ENCODE peak calls at places on chromosomes 5 and 9, in six cellular contexts. K is IMR-90, I is mesenchymal stem cell, O is mesendoderm, H is neuronal stem cell, E is H1. W is an unnamed sample. For H3K4me1, the result is how much of the 10 kb centered on the place peaks cover.

GRCh38 chr5:89338935-89339334 is 456.0 kb upstream of the MEF2C start:
- DNase-seq in K (peak), E (no peak), H (no peak), I (peak), O (no peak), W (peak)

GRCh38 chr9:111959960-111960359 is 63.3 kb downstream of the UGCG start:
- DNase-seq in I (no peak), O (peak), H (no peak), E (no peak), K (peak), W (peak)

GRCh38 chr5:56279979-56280378 is 46.8 kb upstream of the ANKRD55 start:
- DNase-seq in O (peak), E (peak), I (peak), H (no peak), K (peak), W (no peak)

GRCh38 chr9:123591283-123591682 is 235.3 kb downstream of the CRB2 start:
- DNase-seq in K (no peak), I (no peak), H (no peak), E (no peak), O (no peak), W (no peak)

GRCh38 chr9:88954073-88954472 is 37.2 kb upstream of the S1PR3 start:
- DNase-seq in E (no peak), O (no peak), I (no peak), H (no peak), K (peak), W (no peak)

GRCh38 chr9:114177423-114178064 is 22.2 kb downstream of the COL27A1 start:
- DNase-seq in O (no peak), I (peak), K (peak), E (no peak), H (no peak), W (no peak)

GRCh38 chr5:142104491-142104890 is 4.1 kb upstream of the NDFIP1 start:
- DNase-seq in O (no peak), I (no peak), K (no peak), H (no peak), E (no peak), W (no peak)

GRCh38 chr9:109051733-109052132 is 38.4 kb upstream of the CTNNAL1 start:
- DNase-seq in O (no peak), E (no peak), I (no peak), H (no peak), K (no peak), W (no peak)

GRCh38 chr9:82109626-82110025 is 121.1 kb downstream of the SPATA31D1 start:
- DNase-seq in K (no peak), I (no peak), H (no peak), O (no peak), E (no peak), W (no peak)

GRCh38 chr5:171907731-171908343 is 98.6 kb downstream of the FBXW11 start:
- DNase-seq in E (no peak), O (peak), I (peak), H (peak), K (peak), W (peak)

GRCh38 chr9:112443200-112443599 is 43.4 kb upstream of the KIAA1958 start:
- DNase-seq in I (peak), H (no peak), E (no peak), O (peak), K (peak), W (peak)

GRCh38 chr9:94865599-94866456 is 139.3 kb downstream of the AOPEP start:
- DNase-seq in H (peak), K (peak), E (no peak), O (no peak), I (peak), W (no peak)

GRCh38 chr9:35679766-35680330 is 6.1 kb downstream of the CA9 start:
- DNase-seq in K (no peak), O (no peak), H (no peak), I (no peak), E (no peak), W (no peak)

GRCh38 chr5:132427285-132428146 is 58.0 kb downstream of the SLC22A5 start:
- DNase-seq in E (no peak), O (peak), I (no peak), K (no peak), H (no peak), W (peak)

GRCh38 chr5:99063737-99064136 is 134.9 kb upstream of the CHD1 start:
- DNase-seq in K (no peak), I (peak), H (no peak), O (peak), E (no peak), W (peak)

GRCh38 chr9:91359734-91360470 is 1.8 kb downstream of the AUH start:
- DNase-seq in H (no peak), K (no peak), I (no peak), E (no peak), O (no peak), W (no peak)

GRCh38 chr9:77038281-77039036 is 19.0 kb downstream of the FOXB2 start:
- DNase-seq in I (no peak), E (no peak), H (no peak), K (no peak), O (no peak), W (no peak)

GRCh38 chr9:120868339-120868675 is 8.7 kb downstream of the PHF19 start:
- DNase-seq in I (peak), E (no peak), O (no peak), H (no peak), K (peak), W (no peak)

GRCh38 chr5:23332650-23333251 is 174.7 kb upstream of the PRDM9 start:
- DNase-seq in O (peak), E (no peak), I (no peak), K (no peak), H (no peak), W (peak)

GRCh38 chr9:12069366-12069765 is 623.8 kb upstream of the TYRP1 start:
- DNase-seq in E (no peak), H (no peak), K (no peak), O (peak), I (no peak), W (no peak)

GRCh38 chr5:122751293-122751753 is 23.6 kb upstream of the SNX2 start:
- DNase-seq in K (peak), O (peak), E (no peak), H (no peak), I (peak), W (peak)

GRCh38 chr9:126491256-126491879 is 122.4 kb upstream of the LMX1B start:
- DNase-seq in H (peak), K (peak), I (peak), E (no peak), O (peak), W (peak)

GRCh38 chr5:12772276-12772675 is 868.0 kb upstream of the CTNND2 start:
- DNase-seq in H (no peak), E (no peak), I (no peak), K (no peak), O (peak), W (peak)

GRCh38 chr5:67206381-67207328 is 10.1 kb upstream of the CD180 start:
- DNase-seq in O (no peak), E (no peak), K (peak), H (no peak), I (no peak), W (peak)

GRCh38 chr5:852431-853401 is 1.9 kb upstream of the ZDHHC11 start:
- DNase-seq in O (no peak), E (no peak), K (no peak), H (no peak), I (no peak), W (no peak)

GRCh38 chr9:72557549-72557948 is 36.1 kb downstream of the TMC1 start:
- DNase-seq in E (peak), H (no peak), K (peak), I (peak), O (peak), W (peak)

GRCh38 chr5:38018011-38018410 is 178.2 kb upstream of the GDNF start:
- DNase-seq in K (no peak), O (no peak), E (no peak), H (no peak), I (no peak), W (no peak)

GRCh38 chr9:114016629-114017423 is 61.3 kb downstream of the AMBP start:
- DNase-seq in E (no peak), K (no peak), H (no peak), I (no peak), O (no peak), W (no peak)

GRCh38 chr9:116275418-116276295 is 122.1 kb downstream of the PAPPA start:
- DNase-seq in H (no peak), I (peak), O (peak), K (peak), E (no peak), W (no peak)
- H3K4me3 ChIP-seq in H (no peak), I (no peak), O (no peak), K (no peak), E (no peak), W (no peak)

DNA sequence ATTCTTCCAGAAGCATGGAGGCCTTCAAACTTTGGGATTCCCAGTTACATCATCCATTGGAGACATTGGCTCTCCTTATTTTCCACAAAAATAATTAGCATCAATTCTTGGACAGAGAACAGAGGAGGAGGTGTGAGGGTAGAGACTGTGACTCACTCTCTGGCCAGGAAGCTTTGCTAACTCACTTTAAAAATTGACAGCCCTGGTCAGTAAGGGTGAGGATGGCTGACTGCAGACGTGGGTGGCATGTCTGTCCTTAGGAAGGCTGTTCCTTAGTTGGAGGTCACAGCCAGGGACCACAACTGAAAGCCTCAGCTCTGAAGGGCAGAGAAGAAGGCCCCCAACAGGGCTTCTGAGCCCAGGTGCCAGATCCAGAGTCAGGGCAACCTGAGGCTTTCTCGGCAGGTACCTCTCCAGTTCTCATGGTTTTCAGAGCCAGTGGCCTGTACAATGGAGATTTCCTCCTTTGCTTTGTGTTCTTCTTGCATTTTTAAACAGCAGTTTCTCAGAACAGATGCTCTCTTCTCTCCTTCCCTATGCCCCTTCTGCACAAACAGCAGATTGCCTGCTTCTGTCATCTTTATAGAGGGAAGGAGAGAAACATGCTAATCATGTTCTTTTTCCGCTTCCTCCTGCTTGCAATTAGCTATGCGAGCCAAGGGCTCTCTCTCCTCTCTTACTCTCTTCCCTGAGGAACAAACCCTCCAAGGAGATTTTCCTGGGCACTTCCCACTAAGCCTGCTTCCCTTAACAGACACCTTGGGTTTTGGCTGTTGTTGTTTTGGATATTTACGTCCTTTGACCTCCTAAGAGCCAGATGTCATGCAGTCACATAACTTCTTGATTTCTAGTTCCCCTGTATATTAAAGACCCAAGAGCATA is 92.5 kb upstream of the ZNF366 start:
- DNase-seq in H (no peak), E (no peak), K (peak), O (no peak), I (peak), W (peak)
- H3K4me1 ChIP-seq in H (under half), E (under half), K (under half), O (under half), I (under half), W (under half)

GRCh38 chr9:97632406-97632991 is 669 bp downstream of the TSTD2 start:
- DNase-seq in E (peak), H (peak), K (peak), I (peak), O (peak), W (no peak)
- H3K4ac ChIP-seq in E (no peak), H (no peak), K (peak), I (peak), O (peak), W (no peak)

GRCh38 chr5:61313960-61314681 is 17.9 kb upstream of the ZSWIM6 start:
- DNase-seq in O (no peak), I (peak), K (peak), H (no peak), E (no peak), W (peak)
- H3K4me3 ChIP-seq in O (no peak), I (no peak), K (no peak), H (no peak), E (no peak), W (no peak)

GRCh38 chr5:179330186-179330900 is 14.9 kb downstream of the ADAMTS2 start:
- DNase-seq in O (no peak), K (no peak), E (no peak), I (no peak), H (no peak), W (no peak)
- H3K4me1 ChIP-seq in O (under half), K (under half), E (under half), I (under half), H (under half), W (under half)

DNA sequence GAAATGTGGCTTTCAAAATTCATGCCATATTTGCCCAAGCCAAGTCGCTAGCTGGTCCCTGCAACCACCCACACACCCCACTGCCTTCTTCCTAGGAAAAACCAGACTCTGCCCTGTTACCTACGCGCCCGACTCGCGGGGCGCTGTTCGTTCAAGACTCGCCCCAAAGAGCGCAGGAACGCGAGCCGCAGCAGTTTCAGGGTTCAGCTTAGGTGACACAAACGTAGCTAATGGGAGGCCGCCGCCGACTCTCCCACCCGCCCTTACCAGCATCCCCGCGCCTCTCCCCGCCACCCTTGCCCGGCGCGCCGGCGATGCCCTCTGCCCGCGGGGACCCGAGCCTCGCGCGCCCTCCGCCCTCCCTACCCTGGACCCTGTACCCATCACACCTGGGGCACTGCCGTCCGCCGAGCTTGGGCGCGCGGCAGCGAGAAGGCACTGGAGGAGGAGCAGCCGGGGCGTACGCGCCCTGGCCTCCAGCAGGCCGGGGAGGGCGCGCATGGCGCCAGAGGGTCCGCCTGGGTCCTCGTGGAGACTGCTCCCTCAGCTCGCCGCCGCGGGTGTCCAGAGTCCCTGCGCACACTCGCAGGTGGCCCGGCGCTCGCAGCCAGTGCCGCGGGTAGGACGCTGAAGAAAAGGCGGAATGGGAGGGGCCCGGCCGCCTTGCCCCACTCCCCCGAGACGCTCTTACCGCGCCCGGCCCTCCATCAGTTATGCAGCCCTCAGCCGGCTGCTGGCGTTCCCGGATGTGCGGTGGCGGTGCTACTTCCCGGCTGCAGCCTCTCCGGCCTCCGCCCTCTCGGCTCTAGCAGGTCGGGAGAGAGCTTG is at the start of gene EMB:
- DNase-seq in E (peak), H (peak), I (peak), O (peak), K (no peak), W (peak)
- H3K4ac ChIP-seq in E (no peak), H (no peak), I (no peak), O (peak), K (no peak), W (peak)

GRCh38 chr5:150154618-150155134 is 969 bp downstream of the PDGFRB start:
- DNase-seq in O (peak), H (no peak), E (no peak), K (no peak), I (no peak), W (no peak)
- H3K4me3 ChIP-seq in O (no peak), H (peak), E (peak), K (peak), I (peak), W (peak)

W was measured in trophoblast cell.